ENCODE peak calls at places on chromosomes 4 and X, in seven cellular contexts. P, K, S, Z, G, M and R are unnamed samples.

GRCh38 chr4:109179089-109179488 is 123.4 kb downstream of the COL25A1 start:
- DNase-seq in G (no peak), M (no peak), P (no peak), K (no peak), S (no peak), Z (no peak), R (no peak)

GRCh38 chr4:21184788-21185187 is 484.5 kb downstream of the PACRGL start:
- DNase-seq in K (no peak), Z (no peak), G (no peak), S (no peak), P (no peak), M (no peak), R (no peak)

GRCh38 chr4:107937040-107937439 is 5.7 kb downstream of the CYP2U1 start:
- DNase-seq in P (no peak), Z (no peak), G (no peak), K (no peak), M (no peak), S (no peak), R (no peak)

GRCh38 chr4:141307241-141307689 is 86.6 kb downstream of the ZNF330 start:
- DNase-seq in Z (peak; percentile 88), P (peak; percentile 70), M (no peak), S (peak; percentile 75), G (peak; percentile 45), K (peak; percentile 63), R (peak; percentile 38)

GRCh38 chr4:8346838-8347605 is 77.5 kb downstream of the HTRA3 start:
- DNase-seq in K (no peak), G (no peak), Z (no peak), S (no peak), M (peak; percentile 77), P (no peak), R (no peak)

GRCh38 chrX:149467920-149468319 is 37.2 kb downstream of the IDS start:
- DNase-seq in K (no peak), P (no peak), G (no peak), M (no peak), Z (no peak), S (no peak), R (no peak)

GRCh38 chr4:106287353-106287969 is 28.5 kb downstream of the TBCK start:
- DNase-seq in K (no peak), Z (peak; percentile 58), P (no peak), G (no peak), M (no peak), S (peak; percentile 84), R (no peak)

GRCh38 chr4:40099010-40099409 is 42.4 kb downstream of the N4BP2 start:
- DNase-seq in S (peak; percentile 4), K (no peak), G (no peak), Z (no peak), M (no peak), P (no peak), R (no peak)

GRCh38 chr4:42331914-42332368 is 65.3 kb upstream of the SHISA3 start:
- DNase-seq in G (peak; percentile 24), M (no peak), P (no peak), Z (peak; percentile 11), K (no peak), S (peak; percentile 61), R (no peak)

GRCh38 chr4:147984065-147984777 is 252.3 kb downstream of the ARHGAP10 start:
- DNase-seq in G (peak; percentile 13), S (peak; percentile 73), M (no peak), P (no peak), K (peak; percentile 83), Z (no peak), R (no peak)
- H3K4me1 ChIP-seq in G (no peaks in the 10 kb centered on the region), S (peaks cover 5% of the 10 kb centered on the region), M (peaks cover 2% of the 10 kb centered on the region), P (no peaks in the 10 kb centered on the region), K (peaks cover 8% of the 10 kb centered on the region), Z (no peaks in the 10 kb centered on the region), R (no peaks in the 10 kb centered on the region)

GRCh38 chr4:6999172-7000086 is 43.7 kb upstream of the TADA2B start:
- DNase-seq in G (peak; percentile 78), S (no peak), P (no peak), M (no peak), K (no peak), Z (no peak), R (no peak)
- H3K27ac ChIP-seq in G (peak overlapping the region; percentile 57), S (no peak overlapping the region), P (no peak overlapping the region), M (no peak overlapping the region), K (no peak overlapping the region), Z (no peak overlapping the region), R (no peak overlapping the region)

GRCh38 chr4:2572076-2572475 is 35.6 kb downstream of the FAM193A start:
- DNase-seq in P (no peak), S (no peak), M (no peak), G (no peak), Z (no peak), K (no peak), R (no peak)

GRCh38 chr4:2565533-2565932 is 29.1 kb downstream of the FAM193A start:
- DNase-seq in S (no peak), Z (no peak), P (no peak), M (no peak), G (no peak), K (no peak), R (no peak)

GRCh38 chr4:2574058-2574457 is 37.6 kb downstream of the FAM193A start:
- DNase-seq in G (no peak), S (no peak), M (no peak), P (no peak), Z (no peak), K (no peak), R (no peak)

GRCh38 chr4:2570551-2571222 is 34.2 kb downstream of the FAM193A start:
- DNase-seq in P (peak; percentile 83), Z (no peak), M (no peak), S (no peak), K (no peak), G (no peak), R (no peak)

GRCh38 chr4:2570036-2570435 is 33.6 kb downstream of the FAM193A start:
- DNase-seq in P (no peak), G (no peak), S (no peak), M (no peak), K (no peak), Z (no peak), R (no peak)
- H3K4me1 ChIP-seq in P (peaks cover 50% of the 10 kb centered on the region), G (peaks cover 6% of the 10 kb centered on the region), S (peaks cover 5% of the 10 kb centered on the region), M (peaks cover 13% of the 10 kb centered on the region), K (peaks cover 2% of the 10 kb centered on the region), Z (no peaks in the 10 kb centered on the region), R (peaks cover 17% of the 10 kb centered on the region)

GRCh38 chr4:705278-706082 is at the start of gene PCGF3:
- DNase-seq in G (peak; percentile 85), S (peak; percentile 98), M (peak; percentile 98), Z (peak; percentile 81), K (peak; percentile 97), P (peak; percentile 93), R (peak; percentile 97)

GRCh38 chr4:706834-707598 is 1.4 kb downstream of the PCGF3 start:
- DNase-seq in S (no peak), M (no peak), G (no peak), P (no peak), Z (no peak), K (no peak), R (no peak)

GRCh38 chr4:703336-704197 is 2.1 kb upstream of the PCGF3 start:
- DNase-seq in P (no peak), M (peak; percentile 48), Z (no peak), K (no peak), S (no peak), G (no peak), R (no peak)

GRCh38 chr4:704198-704891 is 1.3 kb upstream of the PCGF3 start:
- DNase-seq in S (no peak), Z (no peak), K (no peak), M (peak; percentile 63), P (no peak), G (no peak), R (no peak)

DNA sequence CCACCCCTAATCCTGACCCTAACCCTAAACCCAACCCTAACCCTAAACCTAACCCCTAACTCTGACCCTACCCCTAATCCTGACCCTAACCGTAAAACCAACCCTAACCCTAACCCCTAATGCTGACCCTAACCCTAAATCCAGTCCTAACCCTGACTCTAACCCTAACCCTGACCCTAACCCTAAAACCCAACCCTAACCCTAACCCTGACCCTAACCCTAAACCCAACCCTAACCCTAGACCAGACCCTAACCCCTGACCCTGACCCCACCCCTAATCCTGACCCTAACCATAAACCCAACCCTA is 708 bp upstream of the PCGF3 start:
- DNase-seq in G (no peak), Z (no peak), M (no peak), K (no peak), S (no peak), P (no peak), R (no peak)
- H3K27ac ChIP-seq in G (peak overlapping the region; percentile 16), Z (no peak overlapping the region), M (no peak overlapping the region), K (no peak overlapping the region), S (no peak overlapping the region), P (peak overlapping the region; percentile 42), R (no peak overlapping the region)

DNA sequence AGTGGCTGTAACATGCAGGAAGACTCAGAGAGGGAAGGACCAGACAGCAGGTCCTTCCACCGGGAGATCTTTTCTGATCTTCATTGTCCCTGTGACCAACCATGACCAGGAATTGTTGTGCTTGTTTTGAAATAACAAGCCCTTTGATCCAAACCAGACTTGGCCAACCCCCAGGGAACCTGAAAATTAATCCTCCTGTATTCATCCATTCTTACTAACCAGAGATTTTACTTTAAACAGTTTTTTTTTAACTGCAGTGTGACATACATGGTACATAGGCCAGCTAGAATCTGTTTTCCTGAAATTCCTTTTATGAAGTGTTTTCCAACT is 4.0 kb downstream of the WFS1 start:
- DNase-seq in M (no peak), Z (no peak), G (no peak), K (no peak), P (no peak), S (no peak), R (no peak)
- H3K4me1 ChIP-seq in M (peaks cover 67% of the 10 kb centered on the region), Z (peaks cover 36% of the 10 kb centered on the region), G (peaks cover 43% of the 10 kb centered on the region), K (no peaks in the 10 kb centered on the region), P (peaks cover 20% of the 10 kb centered on the region), S (peaks cover 8% of the 10 kb centered on the region), R (peaks cover 59% of the 10 kb centered on the region)

DNA sequence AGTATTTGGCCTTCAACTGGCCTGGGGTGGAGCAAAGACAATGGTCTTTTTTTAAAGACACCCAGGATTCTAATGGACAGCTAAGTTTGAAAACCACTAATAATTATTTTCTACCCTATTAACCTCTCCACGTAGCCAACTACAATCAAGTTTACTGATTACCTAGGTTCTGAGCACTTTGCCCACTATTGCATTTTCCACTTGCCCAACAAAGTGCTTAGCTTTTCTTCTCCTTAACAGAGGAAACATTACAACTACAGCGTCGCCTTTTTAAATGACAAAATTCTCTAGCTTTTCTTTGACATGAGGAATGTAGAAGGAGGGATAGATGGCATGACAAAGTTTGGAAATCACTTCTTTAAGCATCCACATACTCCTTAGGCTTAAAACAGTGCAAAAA is 2.0 kb downstream of the CHIC2 start:
- DNase-seq in K (no peak), G (no peak), Z (no peak), S (no peak), P (no peak), M (no peak), R (no peak)
- H3K27ac ChIP-seq in K (no peak overlapping the region), G (no peak overlapping the region), Z (peak overlapping the region; percentile 15), S (no peak overlapping the region), P (peak overlapping the region; percentile 99), M (no peak overlapping the region), R (no peak overlapping the region)